ENCODE peak calls at places on chromosome 10, in nine cellular contexts. B is breast epithelium, Z is IMR-90, X is uterus, P is lower leg skin, R is heart left ventricle, A is body of pancreas, O is endothelial cell of umbilical vein, Y is A549. I is an unnamed sample.

GRCh38 chr10:53886325-53887300 is 914.4 kb downstream of the PCDH15 start:
- DNase-seq in B (no peak), X (no peak), P (no peak), Z (no peak), A (no peak), Y (no peak), R (no peak), O (no peak), I (no peak)

GRCh38 chr10:59285848-59286247 is 76.5 kb downstream of the FAM13C start:
- DNase-seq in O (no peak), R (no peak), B (no peak), A (no peak), X (no peak), Z (no peak), Y (no peak), P (no peak), I (no peak)

GRCh38 chr10:74227697-74228424 is 76.8 kb downstream of the ADK start:
- DNase-seq in Y (no peak), R (no peak), X (no peak), P (no peak), O (peak; percentile 96), Z (peak; percentile 62), B (no peak), A (no peak), I (no peak)

GRCh38 chr10:101879456-101880189 is 36.0 kb upstream of the KCNIP2 start:
- DNase-seq in X (no peak), A (no peak), R (no peak), P (no peak), O (no peak), Z (peak; percentile 97), B (no peak), Y (no peak), I (no peak)

GRCh38 chr10:89535185-89536012 is at the start of gene SLC16A12:
- DNase-seq in R (peak; percentile 36), A (peak; percentile 47), X (no peak), B (no peak), Z (no peak), P (no peak), O (no peak), Y (no peak), I (no peak)

GRCh38 chr10:28839600-28840007 is 162.3 kb downstream of the BAMBI start:
- DNase-seq in Z (peak; percentile 79), B (no peak), A (no peak), O (peak; percentile 60), P (no peak), R (peak; percentile 57), X (peak; percentile 40), Y (no peak), I (no peak)

GRCh38 chr10:35211390-35211789 is 84.7 kb downstream of the CREM start:
- DNase-seq in R (no peak), Z (no peak), Y (no peak), O (no peak), A (no peak), P (no peak), X (no peak), B (no peak), I (no peak)

GRCh38 chr10:117168729-117169128 is 28.6 kb upstream of the KCNK18 start:
- DNase-seq in R (no peak), Z (no peak), Y (no peak), O (no peak), X (no peak), A (no peak), P (no peak), B (no peak), I (no peak)

GRCh38 chr10:121339136-121339535 is 259.1 kb downstream of the FGFR2 start:
- DNase-seq in A (no peak), B (no peak), P (no peak), O (no peak), X (no peak), Z (no peak), Y (no peak), R (no peak), I (no peak)

GRCh38 chr10:71623098-71623985 is 96.2 kb downstream of the C10orf105 start:
- DNase-seq in B (no peak), P (no peak), A (no peak), X (peak; percentile 39), Y (peak; percentile 68), O (peak; percentile 21), Z (peak; percentile 24), R (no peak), I (no peak)

GRCh38 chr10:12726971-12727831 is 274.3 kb downstream of the CCDC3 start:
- DNase-seq in X (no peak), B (no peak), R (no peak), P (no peak), O (no peak), Z (no peak), A (no peak), Y (no peak), I (no peak)

DNA sequence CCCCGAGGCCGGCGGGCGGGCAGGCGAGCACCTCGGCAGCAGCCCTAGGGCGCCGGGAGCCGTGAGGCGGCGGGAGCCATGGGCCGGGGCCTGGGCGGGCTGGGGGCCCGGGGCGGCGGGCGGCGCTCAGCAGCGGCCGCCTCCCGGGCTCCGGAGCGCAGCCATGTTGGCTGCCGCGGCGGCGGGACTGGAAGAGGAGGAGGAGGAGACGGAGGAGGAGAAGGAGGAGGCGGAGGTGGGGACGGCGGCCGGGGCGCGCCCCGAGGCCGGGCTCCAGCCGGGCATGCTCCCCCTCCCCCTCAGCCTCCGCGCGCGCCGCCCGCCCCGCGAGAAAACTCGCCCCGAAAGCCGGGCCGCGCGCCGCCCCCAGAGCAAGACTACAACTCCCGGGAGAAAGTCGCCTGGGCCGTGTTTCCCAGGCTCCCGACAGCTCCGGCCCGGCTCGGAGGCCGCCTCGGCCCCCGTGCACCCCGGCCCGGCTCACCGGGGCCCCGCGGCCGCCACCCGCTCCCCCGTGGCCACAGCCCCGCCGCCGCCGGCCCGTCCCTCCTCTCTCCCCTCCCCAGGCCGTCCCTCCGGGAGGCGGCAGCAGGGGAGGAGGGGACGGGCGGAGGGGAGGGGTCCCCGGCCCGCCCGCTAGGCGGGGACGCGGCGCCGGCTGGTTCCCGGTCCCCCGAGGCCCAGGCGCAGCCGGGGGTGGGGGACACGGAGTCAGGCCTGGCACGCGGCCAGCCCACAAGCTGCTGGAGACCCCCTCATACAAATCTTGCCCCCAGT is at the start of gene DLG5:
- DNase-seq in X (peak; percentile 79), Y (no peak), B (peak; percentile 63), O (peak; percentile 26), A (peak; percentile 69), P (no peak), Z (peak; percentile 52), R (peak; percentile 66), I (no peak)
- TF ChIP-seq POLR2A in X (peak; percentile 63), Y (peak; percentile 65), B (no peak), O (peak; percentile 40), A (peak; percentile 36), P (no peak), Z (peak; percentile 32), R (peak; percentile 13), I (no peak)

DNA sequence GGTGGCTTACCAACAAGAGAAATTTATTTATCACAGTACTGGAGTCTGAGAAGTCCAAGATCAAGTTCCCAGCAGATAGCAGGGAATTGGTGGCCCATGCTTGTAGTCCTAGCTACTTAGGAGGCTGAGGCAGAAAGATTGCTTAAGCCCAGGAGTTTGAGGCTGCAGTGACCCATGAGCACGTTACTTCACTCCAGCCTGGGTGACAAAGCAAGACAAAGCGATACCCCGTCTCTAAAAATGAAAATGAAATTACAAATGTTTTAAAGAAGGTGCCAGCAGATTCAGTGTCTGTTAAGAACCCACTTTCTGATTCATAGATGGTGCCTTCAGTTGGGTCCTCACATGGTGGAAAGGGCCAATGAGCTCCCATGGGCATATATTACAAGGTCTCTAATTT is 20.6 kb upstream of the ARHGAP12 start:
- DNase-seq in X (no peak), B (no peak), R (no peak), Z (no peak), P (no peak), O (no peak), A (no peak), Y (no peak), I (no peak)
- TF ChIP-seq POLR2A in X (no peak), B (no peak), R (no peak), Z (no peak), P (no peak), O (no peak), A (no peak), Y (no peak), I (no peak)

GRCh38 chr10:132538031-132538789 is 623 bp downstream of the INPP5A start:
- DNase-seq in X (peak; percentile 55), Z (no peak), R (peak; percentile 33), P (no peak), Y (no peak), B (peak; percentile 29), O (peak; percentile 9), A (peak; percentile 30), I (no peak)

GRCh38 chr10:132536964-132537712 is 449 bp upstream of the INPP5A start:
- DNase-seq in O (peak; percentile 99), Z (peak; percentile 98), R (peak; percentile 100), X (peak; percentile 100), Y (peak; percentile 85), B (peak; percentile 100), A (peak; percentile 100), P (peak; percentile 100), I (peak; percentile 99)

GRCh38 chr10:132536241-132536963 is 1.2 kb upstream of the INPP5A start:
- DNase-seq in P (no peak), A (peak; percentile 48), X (peak; percentile 35), B (no peak), R (peak; percentile 40), Y (no peak), Z (no peak), O (no peak), I (no peak)

GRCh38 chr10:132538790-132539421 is 1.3 kb downstream of the INPP5A start:
- DNase-seq in Z (no peak), A (peak; percentile 15), P (no peak), O (no peak), X (no peak), Y (no peak), R (peak; percentile 31), B (no peak), I (no peak)

GRCh38 chr10:132537713-132538020 is at the start of gene INPP5A:
- DNase-seq in Y (no peak), X (no peak), P (no peak), B (no peak), Z (no peak), A (no peak), R (no peak), O (no peak), I (no peak)
- TF ChIP-seq POLR2A in Y (peak; percentile 70), X (peak; percentile 73), P (no peak), B (no peak), Z (peak; percentile 65), A (peak; percentile 57), R (peak; percentile 71), O (peak; percentile 64), I (no peak)

GRCh38 chr10:133257489-133258065 is 19.1 kb downstream of the ADAM8 start:
- DNase-seq in X (peak; percentile 48), B (peak; percentile 53), P (peak; percentile 60), O (peak; percentile 29), A (peak; percentile 82), Y (peak; percentile 87), Z (no peak), R (peak; percentile 83), I (no peak)

GRCh38 chr10:133260895-133261725 is 15.6 kb downstream of the ADAM8 start:
- DNase-seq in R (peak; percentile 76), A (peak; percentile 59), P (no peak), Z (no peak), Y (peak; percentile 73), O (no peak), B (peak; percentile 46), X (peak; percentile 51), I (no peak)

GRCh38 chr10:133259603-133259992 is 17.1 kb downstream of the ADAM8 start:
- DNase-seq in O (no peak), Y (no peak), B (no peak), Z (no peak), P (no peak), R (no peak), A (no peak), X (no peak), I (no peak)

GRCh38 chr10:133258066-133258817 is 18.4 kb downstream of the ADAM8 start:
- DNase-seq in P (peak; percentile 64), Z (no peak), X (no peak), A (peak; percentile 83), B (peak; percentile 75), Y (no peak), R (peak; percentile 50), O (no peak), I (no peak)

GRCh38 chr10:133258818-133259602 is 17.7 kb downstream of the ADAM8 start:
- DNase-seq in Y (peak; percentile 77), R (peak; percentile 84), A (peak; percentile 47), P (peak; percentile 89), O (peak; percentile 83), X (peak; percentile 57), Z (peak; percentile 100), B (peak; percentile 89), I (peak; percentile 45)
- TF ChIP-seq POLR2A in Y (no peak), R (no peak), A (peak; percentile 42), P (no peak), O (no peak), X (no peak), Z (no peak), B (no peak), I (no peak)